ENCODE peak calls at places on chromosomes 13 and 19, in seven cellular contexts. Z is AG09309, T is IMR-90, D is SJCRH30, Q is ascending aorta, L is mesendoderm, C is uterus. X is an unnamed sample.

GRCh38 chr13:73335226-73335625 is 276.4 kb downstream of the KLF5 start:
- DNase-seq in L (no peak), D (no peak), C (no peak), Q (no peak), T (peak), Z (peak), X (no peak)

GRCh38 chr19:27955484-27955883 is 1257.5 kb downstream of the UQCRFS1 start:
- DNase-seq in D (no peak), C (no peak), Z (no peak), T (no peak), Q (no peak), L (no peak), X (no peak)

GRCh38 chr19:44737238-44738160 is 11.0 kb upstream of the BCL3 start:
- DNase-seq in T (peak), Z (peak), D (no peak), Q (peak), C (no peak), L (no peak), X (no peak)

GRCh38 chr19:291561-292280 is 518 bp upstream of the PLPP2 start:
- DNase-seq in T (no peak), D (no peak), C (no peak), Q (no peak), L (no peak), Z (no peak), X (no peak)

GRCh38 chr19:38557205-38557799 is 60.5 kb downstream of the MAP4K1 start:
- DNase-seq in L (peak), T (no peak), D (no peak), Z (no peak), C (no peak), Q (no peak), X (peak)

GRCh38 chr13:111903143-111903542 is 163.8 kb upstream of the SOX1 start:
- DNase-seq in T (no peak), C (no peak), L (peak), D (no peak), Z (no peak), Q (no peak), X (no peak)

GRCh38 chr19:10761443-10762242 is 43.8 kb downstream of the DNM2 start:
- DNase-seq in D (no peak), L (no peak), Q (no peak), T (no peak), C (no peak), Z (no peak), X (no peak)

GRCh38 chr19:50568321-50569022 is at the start of gene LRRC4B:
- DNase-seq in C (no peak), T (no peak), L (peak), Q (no peak), Z (no peak), D (no peak), X (no peak)

GRCh38 chr19:6577410-6578125 is 13.4 kb downstream of the CD70 start:
- DNase-seq in Q (no peak), C (no peak), D (no peak), Z (no peak), T (no peak), L (no peak), X (peak)

GRCh38 chr19:17243340-17243853 is 2.3 kb downstream of the NR2F6 start:
- DNase-seq in D (no peak), Q (no peak), C (no peak), Z (no peak), T (no peak), L (no peak), X (no peak)

GRCh38 chr19:35140207-35140897 is 1.7 kb downstream of the FXYD1 start:
- DNase-seq in L (no peak), C (no peak), T (no peak), D (no peak), Q (no peak), Z (no peak), X (no peak)
- H3K4me3 ChIP-seq in L (no peak), C (peak), T (no peak), D (no peak), Q (peak), Z (no peak), X (no peak)

GRCh38 chr13:27960362-27961226 is 8.5 kb downstream of the CDX2 start:
- DNase-seq in Z (no peak), Q (no peak), D (no peak), C (no peak), L (peak), T (no peak), X (no peak)
- H3K4me3 ChIP-seq in Z (peak), Q (peak), D (no peak), C (peak), L (no peak), T (no peak), X (no peak)

DNA sequence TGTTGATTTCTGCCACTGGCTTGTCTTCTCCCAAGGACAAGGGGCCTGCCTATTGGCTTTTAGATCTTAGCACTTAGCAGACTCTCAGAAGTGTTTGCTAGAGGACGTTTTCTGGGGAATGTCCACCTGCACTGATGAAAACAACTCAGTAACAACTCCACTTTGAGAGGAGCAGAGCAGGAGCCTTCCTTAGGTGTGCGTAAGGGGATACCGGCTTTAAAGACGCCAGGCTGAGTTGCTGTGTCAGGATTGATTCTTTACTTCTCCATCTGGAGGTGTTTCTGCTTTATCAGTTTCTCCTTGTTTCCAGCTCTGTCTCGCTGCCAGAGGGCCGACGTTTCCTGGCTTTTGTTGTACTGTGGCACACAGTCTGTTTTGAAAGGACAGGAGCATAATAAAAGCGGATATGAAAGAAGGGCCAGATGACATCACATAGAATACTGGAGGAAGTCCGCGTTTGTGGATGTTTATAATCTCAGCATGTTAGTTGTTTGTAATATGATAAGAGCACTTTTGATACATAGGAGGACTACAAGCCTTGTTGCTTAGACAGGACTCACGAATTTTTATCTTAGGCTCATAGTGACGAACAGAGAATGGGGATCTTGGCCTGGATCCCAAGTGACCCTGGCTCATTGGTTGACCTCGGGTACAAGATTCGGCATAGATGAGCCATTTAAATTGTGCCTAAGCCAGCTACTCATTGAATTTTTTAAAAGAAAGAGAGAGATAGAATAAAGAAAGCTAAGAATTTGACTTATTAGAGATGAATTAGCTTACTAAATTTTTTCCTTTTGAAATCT is 34.6 kb downstream of the COL4A2 start:
- DNase-seq in Q (peak), T (peak), L (no peak), C (peak), Z (no peak), D (no peak), X (no peak)
- H3K4me3 ChIP-seq in Q (no peak), T (no peak), L (no peak), C (peak), Z (no peak), D (no peak), X (no peak)

DNA sequence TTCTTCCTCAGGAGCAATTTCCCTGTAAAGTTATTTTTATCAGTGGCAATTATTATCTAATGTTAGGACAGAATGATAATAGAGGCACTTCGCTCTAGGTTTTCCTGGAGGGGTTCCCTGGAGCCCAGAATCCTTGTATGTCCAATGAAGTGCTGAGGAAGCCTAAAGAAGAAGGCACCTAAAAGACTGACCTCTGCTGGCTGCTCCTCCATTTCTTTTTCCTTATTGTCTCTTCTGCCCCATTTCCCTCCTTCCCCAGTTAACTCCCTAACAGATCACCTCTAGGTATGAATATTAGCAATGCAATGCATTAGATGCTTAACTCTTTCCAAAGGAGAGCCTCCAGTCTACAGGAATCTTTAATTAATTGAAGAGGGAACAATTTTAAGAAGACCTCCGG is 985.4 kb downstream of the DIAPH3 start:
- DNase-seq in C (no peak), D (no peak), L (peak), Z (no peak), T (peak), Q (no peak), X (no peak)
- H3K4me3 ChIP-seq in C (no peak), D (no peak), L (no peak), Z (no peak), T (no peak), Q (no peak), X (no peak)

GRCh38 chr13:99768986-99769385 is 202.6 kb downstream of the ZIC5 start:
- DNase-seq in C (no peak), T (no peak), Q (no peak), L (no peak), Z (no peak), D (no peak), X (no peak)
- H3K4me3 ChIP-seq in C (no peak), T (no peak), Q (no peak), L (no peak), Z (no peak), D (no peak), X (no peak)

GRCh38 chr19:12940897-12941296 is 2.5 kb downstream of the CALR start:
- DNase-seq in Z (no peak), D (no peak), Q (no peak), L (no peak), T (no peak), C (no peak), X (no peak)
- H3K4me3 ChIP-seq in Z (no peak), D (no peak), Q (peak), L (no peak), T (no peak), C (no peak), X (peak)

GRCh38 chr19:53992815-53993214 is 1.4 kb downstream of the CACNG6 start:
- DNase-seq in T (no peak), C (no peak), Z (no peak), L (no peak), Q (no peak), D (no peak), X (no peak)

GRCh38 chr19:53992211-53992610 is 774 bp downstream of the CACNG6 start:
- DNase-seq in Z (no peak), T (no peak), D (no peak), C (no peak), Q (no peak), L (no peak), X (no peak)

GRCh38 chr19:53989600-53990533 is 1.6 kb upstream of the CACNG6 start:
- DNase-seq in C (no peak), Z (no peak), Q (no peak), T (no peak), D (no peak), L (no peak), X (no peak)

GRCh38 chr19:53993448-53993847 is 2.0 kb downstream of the CACNG6 start:
- DNase-seq in D (no peak), T (no peak), Z (no peak), C (no peak), L (no peak), Q (no peak), X (no peak)

GRCh38 chr19:53991224-53992113 is at the start of gene CACNG6:
- DNase-seq in Q (no peak), T (no peak), D (peak), C (no peak), L (peak), Z (no peak), X (no peak)
- H3K4me3 ChIP-seq in Q (peak), T (peak), D (peak), C (no peak), L (no peak), Z (peak), X (no peak)

DNA sequence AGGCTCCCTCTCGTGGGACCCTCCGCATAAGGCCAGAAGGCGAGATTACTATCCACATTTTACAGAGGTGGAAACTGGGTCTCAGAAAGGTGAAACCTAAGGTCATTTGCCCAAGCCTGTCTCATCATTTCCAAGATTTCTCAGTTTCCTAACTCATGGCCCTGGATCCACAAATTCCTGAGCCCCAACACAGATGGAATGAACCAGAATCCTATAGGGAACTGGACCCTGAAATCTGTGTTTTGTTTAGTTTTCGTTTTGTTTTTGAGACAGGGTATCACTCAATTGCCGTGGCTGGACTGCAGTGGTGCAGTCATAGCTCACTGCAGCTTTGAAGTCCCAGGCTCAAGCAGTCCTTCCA is 563 bp upstream of the GNG7 start:
- DNase-seq in D (no peak), Z (no peak), T (no peak), Q (no peak), C (no peak), L (no peak), X (no peak)
- H3K4me3 ChIP-seq in D (no peak), Z (no peak), T (peak), Q (no peak), C (no peak), L (no peak), X (peak)

GRCh38 chr13:36819064-36819810 is at the start of gene RFXAP:
- DNase-seq in T (peak), D (peak), C (peak), L (peak), Q (peak), Z (peak), X (peak)
- H3K4me3 ChIP-seq in T (peak), D (peak), C (peak), L (peak), Q (peak), Z (peak), X (peak)

X was measured in GM12864.